ENCODE peak calls at places on chromosomes 12 and 14, in six cellular contexts. S, Y, X, B, V and L are unnamed samples.

GRCh38 chr12:64678835-64679234 is 68.5 kb downstream of the RASSF3 start:
- DNase-seq in S (no peak), Y (no peak), X (peak), B (no peak), V (no peak), L (no peak)

GRCh38 chr12:1457901-1458300 is 136.5 kb downstream of the FBXL14 start:
- DNase-seq in S (no peak), Y (no peak), X (no peak), B (no peak), V (no peak), L (no peak)

GRCh38 chr12:108542320-108542719 is 18.7 kb downstream of the SART3 start:
- DNase-seq in S (no peak), Y (no peak), X (no peak), B (no peak), V (no peak), L (no peak)

GRCh38 chr12:56631790-56632700 is 1.9 kb upstream of the BAZ2A start:
- DNase-seq in S (no peak), Y (no peak), X (peak), B (peak), V (no peak), L (peak)

GRCh38 chr12:130465046-130465445 is 127.4 kb downstream of the PIWIL1 start:
- DNase-seq in S (no peak), Y (no peak), X (no peak), B (no peak), V (no peak), L (no peak)

GRCh38 chr12:3236345-3237153 is 159.4 kb downstream of the TSPAN9 start:
- DNase-seq in S (no peak), Y (no peak), X (peak), B (peak), V (no peak), L (no peak)

GRCh38 chr14:101962503-101962874 is 1.9 kb upstream of the DYNC1H1 start:
- DNase-seq in S (no peak), Y (no peak), X (peak), B (peak), V (no peak), L (no peak)

GRCh38 chr12:93325855-93326254 is 51.9 kb upstream of the NUDT4 start:
- DNase-seq in S (no peak), Y (no peak), X (no peak), B (no peak), V (no peak), L (no peak)

GRCh38 chr12:33763331-33763730 is 259.0 kb upstream of the ALG10 start:
- DNase-seq in S (no peak), Y (no peak), X (no peak), B (no peak), V (no peak), L (no peak)

GRCh38 chr12:124422570-124423523 is 128.0 kb downstream of the RFLNA start:
- DNase-seq in S (no peak), Y (no peak), X (peak), B (peak), V (no peak), L (no peak)

GRCh38 chr12:130829391-130830245 is 9.4 kb downstream of the STX2 start:
- DNase-seq in S (no peak), Y (no peak), X (no peak), B (no peak), V (no peak), L (no peak)

GRCh38 chr12:38123566-38124246 is 192.9 kb upstream of the ALG10B start:
- DNase-seq in S (no peak), Y (no peak), X (no peak), B (peak), V (no peak), L (no peak)

GRCh38 chr12:38118632-38119031 is 197.9 kb upstream of the ALG10B start:
- DNase-seq in S (no peak), Y (no peak), X (no peak), B (no peak), V (no peak), L (no peak)

GRCh38 chr12:38120438-38120837 is 196.1 kb upstream of the ALG10B start:
- DNase-seq in S (no peak), Y (no peak), X (no peak), B (no peak), V (no peak), L (no peak)

DNA sequence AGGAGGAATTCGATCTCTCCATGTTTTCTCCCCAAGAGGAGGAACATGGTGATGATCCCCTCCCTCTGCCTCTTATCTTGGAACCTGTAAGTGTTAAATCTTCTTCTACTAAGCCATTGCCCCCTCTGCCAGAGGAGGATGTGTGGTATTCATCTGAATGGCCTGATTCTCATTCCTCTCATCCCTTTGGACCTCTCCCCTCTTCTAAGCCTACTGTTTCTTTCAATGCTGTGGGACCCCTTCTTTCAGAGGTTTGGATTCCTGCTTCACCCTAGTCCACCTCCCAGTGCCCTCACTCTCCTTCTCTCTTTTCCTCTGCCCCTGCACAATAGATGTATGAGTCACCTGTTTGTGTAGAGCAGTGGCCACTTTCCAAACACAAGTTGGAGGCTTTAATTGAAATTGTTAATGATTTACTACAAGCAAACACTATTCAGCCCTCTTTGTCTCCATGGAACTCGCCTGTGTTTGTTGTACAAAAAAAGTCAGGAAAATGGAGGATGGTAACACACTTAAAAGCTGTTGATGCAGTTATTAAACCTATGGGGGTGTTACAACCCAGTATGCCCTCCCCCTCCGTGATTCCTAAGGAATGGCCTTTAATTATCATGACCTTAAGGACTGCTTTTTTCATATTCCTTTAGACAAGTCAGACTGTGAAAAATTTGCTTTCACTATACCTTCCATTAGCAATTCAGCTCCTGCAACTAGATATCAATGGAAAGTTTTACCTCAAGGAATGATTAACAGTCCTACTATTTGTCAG is 192.1 kb upstream of the ALG10B start:
- DNase-seq in S (no peak), Y (no peak), X (no peak), B (peak), V (no peak), L (no peak)
- TF ChIP-seq POLR2A in S (no peak), Y (no peak), X (no peak), B (no peak), V (no peak), L (no peak)

GRCh38 chr12:41596190-41596589 is 408.1 kb downstream of the PDZRN4 start:
- DNase-seq in S (no peak), Y (no peak), X (no peak), B (no peak), V (no peak), L (no peak)
- TF ChIP-seq POLR2AphosphoS5 in S (no peak), Y (no peak), X (no peak), B (no peak), V (no peak), L (no peak)

DNA sequence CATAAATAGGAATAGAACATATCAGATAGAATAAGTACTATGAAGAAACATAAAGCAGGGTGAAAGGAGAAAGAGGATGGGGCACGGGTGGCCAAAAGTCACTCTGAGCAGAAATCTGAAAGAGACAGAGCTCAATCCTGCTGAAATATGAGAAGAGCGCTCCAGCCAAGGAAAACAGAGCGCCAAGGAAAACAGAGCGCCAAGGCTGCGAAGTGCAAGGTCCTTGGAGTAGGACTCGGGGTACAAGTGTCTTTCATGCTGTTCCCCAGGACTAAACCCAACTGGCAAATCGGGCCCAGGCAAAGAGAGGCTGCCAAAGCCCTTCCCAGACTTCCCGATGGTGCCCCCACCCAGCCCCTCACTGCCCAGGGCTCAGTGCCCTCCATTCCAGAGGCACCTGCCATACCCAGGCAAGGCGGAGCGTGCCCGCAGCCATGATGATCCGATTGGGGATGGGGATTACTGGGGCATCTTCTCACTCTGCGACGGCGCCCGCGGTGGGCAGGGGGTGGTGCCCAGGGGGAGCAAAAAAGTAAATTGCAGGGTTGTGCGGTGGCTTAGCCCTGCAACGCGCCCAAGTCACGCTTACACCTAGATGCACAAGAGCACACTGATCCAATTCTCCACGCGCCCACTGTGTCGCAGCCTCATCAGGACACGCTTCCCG is 1.7 kb downstream of the LTBP2 start:
- DNase-seq in S (no peak), Y (no peak), X (no peak), B (no peak), V (no peak), L (no peak)
- TF ChIP-seq TAF1 in S (no peak), Y (no peak), X (no peak), B (no peak), V (no peak), L (no peak)

GRCh38 chr12:6869049-6870021 is 2.0 kb downstream of the TPI1 start:
- DNase-seq in S (no peak), Y (peak), X (peak), B (peak), V (no peak), L (peak)
- TF ChIP-seq POLR2A in S (peak), Y (no peak), X (peak), B (no peak), V (no peak), L (no peak)

GRCh38 chr14:69559581-69560011 is 15.1 kb downstream of the CCDC177 start:
- DNase-seq in S (no peak), Y (no peak), X (no peak), B (no peak), V (no peak), L (no peak)

GRCh38 chr14:69548566-69548965 is 26.1 kb downstream of the CCDC177 start:
- DNase-seq in S (no peak), Y (no peak), X (no peak), B (no peak), V (no peak), L (no peak)

GRCh38 chr14:69553221-69553620 is 21.4 kb downstream of the CCDC177 start:
- DNase-seq in S (no peak), Y (no peak), X (peak), B (no peak), V (no peak), L (no peak)

GRCh38 chr14:69558774-69559173 is 15.9 kb downstream of the CCDC177 start:
- DNase-seq in S (no peak), Y (no peak), X (no peak), B (no peak), V (no peak), L (no peak)

GRCh38 chr14:69554500-69554899 is 20.2 kb downstream of the CCDC177 start:
- DNase-seq in S (no peak), Y (no peak), X (no peak), B (no peak), V (no peak), L (no peak)
- TF ChIP-seq POLR2AphosphoS5 in S (no peak), Y (no peak), X (no peak), B (no peak), V (no peak), L (no peak)

DNA sequence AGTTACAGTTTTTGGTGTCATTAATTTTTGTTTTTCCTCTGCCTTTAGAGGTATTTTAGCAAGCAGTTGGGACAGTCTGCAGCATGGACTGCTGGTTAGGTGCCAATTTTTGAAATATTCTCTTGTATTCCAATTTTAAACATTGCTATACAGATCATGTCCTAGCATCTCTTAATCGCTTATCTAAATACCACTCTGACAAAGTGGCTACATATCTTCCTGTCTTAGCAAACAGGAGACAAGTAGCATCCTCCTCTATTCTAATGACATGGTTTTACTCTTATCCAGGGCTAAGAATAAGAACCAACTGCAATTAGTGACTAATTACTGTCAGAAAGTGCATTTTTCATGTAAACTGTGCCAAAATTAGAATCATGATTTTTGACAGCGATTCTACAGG is 117.8 kb upstream of the ATP2B1 start:
- DNase-seq in S (no peak), Y (no peak), X (no peak), B (no peak), V (no peak), L (no peak)
- TF ChIP-seq TAF1 in S (no peak), Y (no peak), X (no peak), B (no peak), V (no peak), L (no peak)